ENCODE peak calls at places on chromosomes 2 and 18, in five cellular contexts. Y is NCI-H2029 treated with DMSO at 0.1 percent for 48 hours, N is SIG-M5, U is activated T-helper 1 cell treated with Interleukin-2 at 50 U/mL for 16 hours, Q is pulmonary artery endothelial cell. G is an unnamed sample.

GRCh38 chr2:117536139-117536538 is 278.4 kb upstream of the DDX18 start:
- DNase-seq in Y (no peak), N (no peak), U (no peak), Q (no peak), G (no peak)

GRCh38 chr2:15120578-15120977 is 440.6 kb downstream of the NBAS start:
- DNase-seq in Y (no peak), N (no peak), U (no peak), Q (no peak), G (no peak)

GRCh38 chr2:218229239-218229638 is 12.2 kb downstream of the ARPC2 start:
- DNase-seq in Y (no peak), N (peak; percentile 88), U (no peak), Q (peak; percentile 63), G (peak; percentile 79)

GRCh38 chr2:226910384-226910783 is 74.5 kb downstream of the RHBDD1 start:
- DNase-seq in Y (no peak), N (no peak), U (no peak), Q (no peak), G (no peak)

GRCh38 chr2:36449943-36450392 is 94.4 kb downstream of the CRIM1 start:
- DNase-seq in Y (no peak), N (no peak), U (no peak), Q (no peak), G (no peak)

GRCh38 chr18:65768379-65768778 is 17.6 kb downstream of the CDH7 start:
- DNase-seq in Y (no peak), N (no peak), U (no peak), Q (no peak), G (no peak)

GRCh38 chr2:48551548-48551947 is 21.6 kb downstream of the STON1 start:
- DNase-seq in Y (no peak), N (no peak), U (no peak), Q (no peak), G (no peak)

GRCh38 chr2:39725401-39725800 is 53.7 kb downstream of the THUMPD2 start:
- DNase-seq in Y (no peak), N (no peak), U (no peak), Q (no peak), G (no peak)

GRCh38 chr2:21118302-21118920 is 5.4 kb upstream of the TDRD15 start:
- DNase-seq in Y (no peak), N (no peak), U (no peak), Q (peak; percentile 5), G (peak; percentile 18)

GRCh38 chr18:23053756-23054457 is 81.4 kb upstream of the CABLES1 start:
- DNase-seq in Y (no peak), N (no peak), U (no peak), Q (no peak), G (peak; percentile 47)

GRCh38 chr2:127576433-127577207 is 41.1 kb downstream of the MYO7B start:
- DNase-seq in Y (no peak), N (no peak), U (no peak), Q (no peak), G (peak; percentile 83)

GRCh38 chr2:230942920-230943896 is 18.2 kb upstream of the GPR55 start:
- DNase-seq in Y (no peak), N (no peak), U (no peak), Q (no peak), G (peak; percentile 24)

GRCh38 chr2:189096769-189097447 is 82.7 kb downstream of the COL5A2 start:
- DNase-seq in Y (no peak), N (no peak), U (no peak), Q (peak; percentile 36), G (peak; percentile 93)

GRCh38 chr18:79047556-79048244 is 21.5 kb upstream of the ATP9B start:
- DNase-seq in Y (no peak), N (no peak), U (no peak), Q (no peak), G (no peak)

G was measured in LHCN-M2.